ENCODE peak calls at places on chromosomes 3 and 15, in ten cellular contexts. J is mesendoderm; R is esophagus squamous epithelium; O is ascending aorta; Z is tibial artery; K is body of pancreas; A is effector memory CD4-positive, alpha-beta T cell; P is CD8-positive, alpha-beta memory T cell; D is upper lobe of right lung; S is colonic mucosa. L is an unnamed sample.

GRCh38 chr15:36831125-36831914 is 251.9 kb downstream of the CDIN1 start:
- DNase-seq in J (no peak), O (no peak), A (no peak), R (no peak), S (no peak), P (no peak), Z (no peak), D (no peak), K (no peak), L (no peak)

GRCh38 chr3:13235897-13236296 is 162.7 kb upstream of the IQSEC1 start:
- DNase-seq in S (no peak), P (no peak), D (no peak), K (no peak), Z (no peak), J (no peak), R (no peak), A (no peak), O (no peak), L (no peak)

GRCh38 chr15:57878573-57878972 is 172.1 kb downstream of the POLR2M start:
- DNase-seq in J (no peak), P (no peak), S (no peak), O (no peak), D (no peak), K (no peak), Z (no peak), R (no peak), A (no peak), L (no peak)

GRCh38 chr3:194300392-194300758 is 50.8 kb downstream of the CPN2 start:
- DNase-seq in D (peak; percentile 82), P (no peak), S (peak; percentile 49), A (no peak), J (peak; percentile 98), K (peak; percentile 76), R (no peak), Z (peak; percentile 85), O (no peak), L (peak; percentile 62)

GRCh38 chr15:57527382-57528091 is 64.2 kb upstream of the MYZAP start:
- DNase-seq in R (peak; percentile 14), A (no peak), K (peak; percentile 46), O (no peak), S (no peak), Z (no peak), J (peak; percentile 95), D (no peak), P (peak; percentile 26), L (peak; percentile 66)

GRCh38 chr3:64042952-64043351 is 19.7 kb upstream of the PSMD6 start:
- DNase-seq in P (no peak), K (no peak), Z (no peak), S (no peak), O (no peak), J (no peak), D (no peak), A (no peak), R (no peak), L (no peak)

GRCh38 chr3:128576290-128576689 is 74.3 kb downstream of the RPN1 start:
- DNase-seq in K (no peak), A (no peak), Z (no peak), S (no peak), D (no peak), J (no peak), O (no peak), R (no peak), P (no peak), L (no peak)

GRCh38 chr3:196537319-196537984 is 22.3 kb upstream of the SMCO1 start:
- DNase-seq in P (peak; percentile 46), Z (no peak), S (peak; percentile 58), J (peak; percentile 13), R (no peak), K (peak; percentile 61), D (no peak), A (peak; percentile 34), O (no peak), L (peak; percentile 69)

GRCh38 chr3:27483117-27484001 is 825 bp downstream of the SLC4A7 start:
- DNase-seq in J (peak; percentile 82), K (peak; percentile 40), D (peak; percentile 76), Z (peak; percentile 82), O (no peak), R (no peak), A (no peak), S (peak; percentile 54), P (peak; percentile 39), L (peak; percentile 81)

GRCh38 chr3:27484002-27484844 is at the start of gene SLC4A7:
- DNase-seq in R (peak; percentile 91), P (peak; percentile 97), S (peak; percentile 98), O (peak; percentile 88), Z (peak; percentile 99), K (peak; percentile 98), A (peak; percentile 98), J (peak; percentile 98), D (peak; percentile 99), L (peak; percentile 99)

GRCh38 chr3:27485853-27486252 is 1.7 kb upstream of the SLC4A7 start:
- DNase-seq in J (no peak), P (no peak), D (no peak), A (no peak), Z (no peak), O (no peak), S (no peak), K (no peak), R (no peak), L (no peak)

DNA sequence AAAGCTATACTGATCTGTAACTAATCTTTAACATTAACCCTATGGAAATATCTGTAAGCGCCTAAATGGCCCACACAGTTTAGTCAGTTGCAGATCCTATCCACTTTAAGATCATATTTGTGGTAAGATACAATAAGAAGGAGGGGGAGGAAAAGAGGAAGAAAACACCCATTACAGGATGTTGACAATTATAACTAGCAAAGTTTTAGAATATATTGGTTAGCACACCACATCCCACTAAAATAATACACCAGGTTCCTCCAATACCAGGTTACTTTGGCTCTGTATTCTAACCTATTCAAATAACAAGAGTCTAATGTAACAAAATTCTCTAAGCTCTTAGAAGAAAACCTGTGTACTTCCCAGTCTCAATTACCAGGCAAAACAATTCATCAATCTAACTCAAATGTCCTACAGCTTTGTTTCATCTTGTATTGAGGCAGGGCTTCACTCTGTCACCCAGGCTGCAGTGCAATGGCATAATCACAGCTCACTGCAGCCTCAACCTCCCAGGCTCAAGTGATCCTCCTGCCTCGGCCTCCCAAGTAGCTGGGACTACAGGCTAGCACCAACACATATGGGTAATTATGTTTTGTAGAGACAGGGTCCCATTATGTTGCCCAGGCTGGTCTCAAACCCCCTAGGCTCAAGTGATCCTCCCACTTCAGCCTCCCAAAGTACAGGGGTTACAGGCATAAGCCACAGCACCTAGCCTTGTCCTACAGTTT is 4.2 kb downstream of the SLC4A7 start:
- DNase-seq in R (no peak), S (no peak), J (no peak), D (no peak), K (no peak), Z (no peak), A (no peak), P (peak; percentile 33), O (no peak), L (no peak)
- H3K4me1 ChIP-seq in R (peaks cover 60% of the 10 kb centered on the region), S (no peaks in the 10 kb centered on the region), J (no peaks in the 10 kb centered on the region), D (peaks cover 7% of the 10 kb centered on the region), K (peaks cover 4% of the 10 kb centered on the region), Z (peaks cover 17% of the 10 kb centered on the region), A (peaks cover 34% of the 10 kb centered on the region), P (peaks cover 41% of the 10 kb centered on the region), O (peaks cover 3% of the 10 kb centered on the region), L (peaks cover 21% of the 10 kb centered on the region)

DNA sequence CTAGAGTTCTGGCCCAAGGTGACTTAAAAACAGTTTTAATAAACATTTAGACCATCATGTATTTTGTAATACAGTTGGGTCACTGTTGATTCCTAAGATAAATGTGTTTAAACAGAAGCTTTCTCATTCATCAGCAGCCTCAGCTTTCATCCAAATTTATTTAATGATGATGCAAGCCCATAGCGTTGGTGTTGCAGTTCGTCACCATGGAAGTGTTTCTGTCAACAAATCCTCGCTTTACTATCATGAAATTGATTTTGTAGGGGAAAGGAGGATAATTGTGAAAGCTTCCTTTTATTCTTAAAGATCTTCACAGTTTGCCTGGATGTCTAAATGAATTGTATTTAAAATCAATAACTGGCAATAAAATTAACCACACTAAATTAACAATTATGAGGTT is 28.8 kb downstream of the CMSS1 start:
- DNase-seq in K (no peak), R (no peak), J (peak; percentile 78), Z (no peak), S (no peak), P (no peak), D (no peak), A (no peak), O (no peak), L (no peak)
- H3K27ac ChIP-seq in K (peak overlapping the region; percentile 4), R (peak overlapping the region; percentile 75), J (no peak overlapping the region), Z (peak overlapping the region; percentile 72), S (peak overlapping the region; percentile 48), P (no peak overlapping the region), D (peak overlapping the region; percentile 71), A (no peak overlapping the region), O (peak overlapping the region; percentile 78), L (peak overlapping the region; percentile 73)

GRCh38 chr3:169600732-169601131 is 62.8 kb downstream of the MECOM start:
- DNase-seq in P (no peak), D (no peak), O (no peak), A (no peak), R (no peak), K (no peak), S (no peak), Z (no peak), J (no peak), L (no peak)

GRCh38 chr3:169591983-169592644 is 71.4 kb downstream of the MECOM start:
- DNase-seq in R (no peak), D (no peak), Z (no peak), O (no peak), J (no peak), K (no peak), A (no peak), S (no peak), P (no peak), L (no peak)

GRCh38 chr3:169596126-169596525 is 67.4 kb downstream of the MECOM start:
- DNase-seq in J (no peak), D (no peak), S (no peak), Z (no peak), A (no peak), R (no peak), K (no peak), P (no peak), O (no peak), L (no peak)

GRCh38 chr3:169594402-169594801 is 69.1 kb downstream of the MECOM start:
- DNase-seq in A (no peak), O (no peak), S (no peak), D (no peak), R (no peak), Z (no peak), J (no peak), P (no peak), K (no peak), L (no peak)

GRCh38 chr3:169597083-169597609 is 66.4 kb downstream of the MECOM start:
- DNase-seq in K (no peak), S (no peak), R (no peak), D (no peak), J (no peak), Z (no peak), O (no peak), A (no peak), P (no peak), L (no peak)
- H3K4me1 ChIP-seq in K (peaks cover 8% of the 10 kb centered on the region), S (no peaks in the 10 kb centered on the region), R (peaks cover 5% of the 10 kb centered on the region), D (no peaks in the 10 kb centered on the region), J (no peaks in the 10 kb centered on the region), Z (no peaks in the 10 kb centered on the region), O (peaks cover 5% of the 10 kb centered on the region), A (no peaks in the 10 kb centered on the region), P (no peaks in the 10 kb centered on the region), L (no peaks in the 10 kb centered on the region)

DNA sequence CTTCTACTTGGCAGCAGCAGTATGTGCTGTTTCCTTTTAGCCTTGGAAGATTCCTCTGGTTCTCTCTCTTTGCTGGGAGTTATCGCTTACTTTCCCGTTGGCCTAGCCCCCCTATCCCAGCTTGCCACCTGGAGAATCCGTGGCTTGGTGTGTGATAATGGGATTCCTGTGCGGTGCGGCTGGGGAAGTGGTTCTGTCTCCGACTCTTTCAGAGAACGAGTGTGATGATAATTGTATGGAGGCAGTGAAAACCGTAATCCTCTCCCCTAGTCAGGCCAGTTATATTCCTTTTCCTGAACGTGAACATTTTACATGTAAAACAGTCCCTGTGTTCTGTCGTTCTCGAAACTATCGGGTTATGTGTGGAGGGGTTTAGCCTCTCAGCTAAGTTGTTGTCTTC is 300.1 kb upstream of the C2CD4B start:
- DNase-seq in A (no peak), O (no peak), P (no peak), D (no peak), K (no peak), S (no peak), J (peak; percentile 44), R (no peak), Z (peak; percentile 15), L (no peak)
- H3K27ac ChIP-seq in A (no peak overlapping the region), O (peak overlapping the region; percentile 25), P (no peak overlapping the region), D (no peak overlapping the region), K (no peak overlapping the region), S (no peak overlapping the region), J (peak overlapping the region; percentile 56), R (no peak overlapping the region), Z (no peak overlapping the region), L (no peak overlapping the region)

L was measured in Peyer's patch.